ENCODE peak calls at places on chromosomes 6 and 20, in seven cellular contexts. W is fibroblast of villous mesenchyme, Z is AG10803, L is HepG2, S is fibroblast of lung, C is astrocyte of the spinal cord, M is lower lobe of right lung. T is an unnamed sample.

GRCh38 chr6:25155221-25155620 is 124.0 kb upstream of the CARMIL1 start:
- DNase-seq in C (no peak), W (no peak), S (no peak), M (no peak), L (no peak), Z (no peak), T (no peak)

GRCh38 chr20:47320990-47321805 is 35.3 kb downstream of the ZMYND8 start:
- DNase-seq in Z (no peak), S (no peak), L (peak; percentile 99), W (no peak), C (no peak), M (no peak), T (peak; percentile 32)

GRCh38 chr6:53928641-53929339 is 134.0 kb downstream of the LRRC1 start:
- DNase-seq in M (no peak), C (no peak), L (peak; percentile 40), W (peak; percentile 29), Z (no peak), S (peak; percentile 70), T (peak; percentile 26)

GRCh38 chr6:16288163-16288562 is 49.8 kb downstream of the GMPR start:
- DNase-seq in L (no peak), S (no peak), C (no peak), Z (no peak), W (no peak), M (no peak), T (no peak)

GRCh38 chr6:34600101-34600500 is 44.0 kb upstream of the SPDEF start:
- DNase-seq in M (no peak), Z (no peak), L (no peak), C (no peak), W (no peak), S (no peak), T (no peak)

GRCh38 chr6:34301408-34301807 is 52.6 kb upstream of the SMIM29 start:
- DNase-seq in S (peak; percentile 85), L (no peak), M (no peak), W (peak; percentile 89), C (peak; percentile 79), Z (peak; percentile 40), T (peak; percentile 30)

GRCh38 chr6:108453601-108454157 is 107.0 kb upstream of the FOXO3 start:
- DNase-seq in C (peak; percentile 94), L (no peak), Z (peak; percentile 43), M (no peak), S (peak; percentile 87), W (peak; percentile 33), T (no peak)

GRCh38 chr20:45039470-45039811 is 61.5 kb downstream of the KCNS1 start:
- DNase-seq in Z (peak; percentile 67), W (peak; percentile 41), L (no peak), S (no peak), C (no peak), M (no peak), T (no peak)

GRCh38 chr6:100475554-100476325 is 11.0 kb upstream of the SIM1 start:
- DNase-seq in L (no peak), W (no peak), C (no peak), M (no peak), S (no peak), Z (no peak), T (peak; percentile 68)

GRCh38 chr20:3677733-3678132 is 4.1 kb downstream of the ADAM33 start:
- DNase-seq in W (peak; percentile 33), C (peak; percentile 11), L (no peak), M (no peak), Z (peak; percentile 70), S (peak; percentile 53), T (no peak)

GRCh38 chr20:50865591-50865990 is 65.6 kb downstream of the ADNP start:
- DNase-seq in L (no peak), W (no peak), C (no peak), M (no peak), Z (no peak), S (no peak), T (no peak)

GRCh38 chr6:26260110-26260637 is 104.8 kb upstream of the BTN3A2 start:
- DNase-seq in S (no peak), Z (no peak), M (no peak), C (no peak), L (peak; percentile 91), W (no peak), T (no peak)

GRCh38 chr6:157005940-157006339 is 228.8 kb downstream of the ARID1B start:
- DNase-seq in M (no peak), L (no peak), Z (no peak), S (no peak), W (no peak), C (no peak), T (no peak)

GRCh38 chr6:81938014-81938761 is 185.7 kb upstream of the TENT5A start:
- DNase-seq in C (peak; percentile 91), Z (peak; percentile 89), L (peak; percentile 93), M (no peak), S (peak; percentile 99), W (peak; percentile 95), T (peak; percentile 89)

GRCh38 chr6:13026557-13026956 is 301.8 kb downstream of the TBC1D7 start:
- DNase-seq in C (no peak), L (no peak), Z (no peak), M (no peak), S (no peak), W (no peak), T (no peak)

GRCh38 chr6:68726307-68726706 is 91.2 kb downstream of the ADGRB3 start:
- DNase-seq in L (no peak), C (no peak), W (no peak), S (no peak), M (no peak), Z (no peak), T (no peak)

GRCh38 chr6:1123976-1124375 is 187.9 kb upstream of the FOXQ1 start:
- DNase-seq in Z (no peak), M (no peak), S (no peak), L (no peak), W (no peak), C (no peak), T (no peak)

GRCh38 chr20:31569163-31570020 is 35.7 kb upstream of the ID1 start:
- DNase-seq in C (peak; percentile 54), Z (peak; percentile 46), S (peak; percentile 55), W (peak; percentile 58), M (peak; percentile 63), L (peak; percentile 72), T (peak; percentile 64)

GRCh38 chr20:31568773-31569162 is 36.3 kb upstream of the ID1 start:
- DNase-seq in W (no peak), M (no peak), C (no peak), L (no peak), Z (no peak), S (no peak), T (no peak)

GRCh38 chr20:31566658-31567379 is 38.3 kb upstream of the ID1 start:
- DNase-seq in W (no peak), C (no peak), L (no peak), S (peak; percentile 25), Z (no peak), M (no peak), T (peak; percentile 88)

GRCh38 chr20:31567380-31567720 is 37.7 kb upstream of the ID1 start:
- DNase-seq in L (no peak), M (no peak), Z (no peak), C (no peak), S (no peak), W (no peak), T (no peak)

DNA sequence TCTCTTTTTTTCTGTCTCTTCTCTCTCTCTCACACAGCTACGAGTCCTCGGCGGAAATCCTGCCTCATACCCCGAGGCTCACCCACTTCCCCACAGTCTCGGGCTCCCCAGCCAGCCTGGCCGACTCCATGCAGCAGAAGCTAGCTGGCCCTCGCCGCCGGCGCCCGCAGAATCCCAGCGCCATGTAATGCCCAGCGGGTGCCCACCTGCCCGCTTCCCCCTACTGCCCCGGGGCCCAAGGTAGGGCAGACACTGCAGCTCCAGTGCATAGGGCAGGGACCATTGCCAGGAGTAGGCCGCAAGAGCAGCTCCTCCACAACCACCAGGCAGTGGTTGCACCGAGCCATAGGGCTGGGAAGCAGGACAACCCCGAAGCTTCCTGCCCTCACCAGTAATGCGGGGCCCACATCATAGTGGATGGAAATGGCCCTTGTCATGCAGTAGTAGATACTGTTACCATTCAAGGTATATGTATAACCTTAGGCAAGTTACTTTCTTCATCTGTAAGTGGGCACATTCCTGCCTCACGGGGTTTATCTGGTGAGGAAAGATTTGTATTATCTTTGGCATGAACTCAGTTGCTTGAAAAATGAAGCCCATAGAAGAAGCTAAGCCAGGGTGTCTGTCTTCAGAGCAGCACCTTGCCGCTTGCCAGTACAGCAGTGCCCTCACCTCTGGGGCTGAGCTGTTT is 36.9 kb upstream of the ID1 start:
- DNase-seq in M (no peak), S (peak; percentile 61), W (no peak), C (no peak), L (no peak), Z (peak; percentile 32), T (peak; percentile 76)
- TF ChIP-seq CTCF in M (no peak), S (no peak), W (no peak), C (no peak), L (no peak), Z (no peak), T (no peak)

GRCh38 chr20:56630086-56630493 is 984 bp downstream of the TFAP2C start:
- DNase-seq in M (peak; percentile 88), Z (peak; percentile 86), L (no peak), W (peak; percentile 72), C (peak; percentile 87), S (peak; percentile 72), T (peak; percentile 88)
- TF ChIP-seq CTCF in M (peak; percentile 47), Z (peak; percentile 70), L (peak; percentile 44), W (peak; percentile 67), C (peak; percentile 86), S (peak; percentile 33), T (peak; percentile 93)

GRCh38 chr20:58245181-58245891 is 16.9 kb upstream of the ANKRD60 start:
- DNase-seq in M (no peak), L (no peak), S (no peak), Z (no peak), W (no peak), C (no peak), T (no peak)

GRCh38 chr20:58243653-58244410 is 15.4 kb upstream of the ANKRD60 start:
- DNase-seq in W (no peak), S (peak; percentile 24), Z (no peak), M (no peak), L (no peak), C (no peak), T (no peak)

GRCh38 chr20:58245931-58246330 is 17.5 kb upstream of the ANKRD60 start:
- DNase-seq in L (no peak), Z (no peak), M (no peak), S (no peak), W (no peak), C (no peak), T (no peak)

GRCh38 chr20:58244517-58245030 is 16.1 kb upstream of the ANKRD60 start:
- DNase-seq in Z (no peak), C (no peak), M (no peak), S (no peak), W (no peak), L (no peak), T (no peak)

DNA sequence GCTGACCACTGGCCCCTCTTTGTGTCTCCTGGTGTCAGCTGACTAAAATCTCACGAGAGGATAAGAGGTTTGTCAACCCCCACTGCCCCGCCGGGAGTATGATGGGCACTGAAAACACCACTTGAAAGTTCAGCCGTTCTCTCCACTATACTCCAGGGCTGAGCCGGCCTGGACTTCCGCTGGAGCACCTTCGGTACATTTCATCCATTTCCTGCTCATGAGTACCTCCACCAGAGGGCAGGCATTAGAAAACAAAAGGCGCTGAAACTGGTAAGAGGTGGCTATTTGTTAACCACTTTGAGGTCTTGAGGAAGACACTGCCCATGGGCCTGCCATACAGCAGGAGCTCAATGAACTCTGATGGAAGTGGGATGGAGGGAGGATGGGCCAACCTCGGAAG is 17.9 kb upstream of the ANKRD60 start:
- DNase-seq in S (peak; percentile 17), M (no peak), W (no peak), Z (peak; percentile 38), L (peak; percentile 61), C (peak; percentile 32), T (peak; percentile 29)
- TF ChIP-seq CTCF in S (no peak), M (no peak), W (peak; percentile 45), Z (peak; percentile 51), L (peak; percentile 71), C (peak; percentile 50), T (peak; percentile 14)

GRCh38 chr6:163996491-163996890 is 582.0 kb downstream of the QKI start:
- DNase-seq in C (no peak), S (no peak), L (no peak), Z (no peak), W (no peak), M (no peak), T (no peak)
- TF ChIP-seq CTCF in C (no peak), S (no peak), L (no peak), Z (no peak), W (no peak), M (no peak), T (no peak)

T was measured in MCF 10A.